ENCODE peak calls at places on chromosomes 12 and 14, in five cellular contexts. K is GM13977, Q is NCI-H748 treated with DMSO at 0.1 percent for 48 hours, M is BJ, P is HEK293T. I is an unnamed sample.

GRCh38 chr12:52300796-52301691 is 9.7 kb upstream of the KRT81 start:
- DNase-seq in K (no peak), Q (no peak), M (no peak), P (no peak), I (no peak)

GRCh38 chr14:61184117-61184516 is 97.0 kb downstream of the TMEM30B start:
- DNase-seq in K (no peak), Q (no peak), M (peak; percentile 87), P (no peak), I (no peak)

GRCh38 chr12:4268549-4269181 is 4.9 kb upstream of the CCND2 start:
- DNase-seq in K (no peak), Q (no peak), M (no peak), P (no peak), I (no peak)

GRCh38 chr12:93279849-93280412 is 97.8 kb upstream of the NUDT4 start:
- DNase-seq in K (no peak), Q (no peak), M (no peak), P (no peak), I (no peak)

GRCh38 chr14:90676859-90677258 is 139.4 kb downstream of the TTC7B start:
- DNase-seq in K (no peak), Q (no peak), M (no peak), P (no peak), I (no peak)

GRCh38 chr12:52236386-52237050 is 3.5 kb downstream of the KRT7 start:
- DNase-seq in K (no peak), Q (no peak), M (no peak), P (no peak), I (no peak)

GRCh38 chr14:24179961-24180726 is 8.3 kb downstream of the REC8 start:
- DNase-seq in K (no peak), Q (no peak), M (peak; percentile 84), P (no peak), I (no peak)

GRCh38 chr12:76866726-76867125 is 12.1 kb downstream of the CSRP2 start:
- DNase-seq in K (no peak), Q (no peak), M (peak; percentile 68), P (no peak), I (peak; percentile 69)

GRCh38 chr12:46608431-46609280 is 217.1 kb downstream of the SLC38A4 start:
- DNase-seq in K (no peak), Q (no peak), M (peak; percentile 84), P (no peak), I (no peak)

GRCh38 chr12:106600503-106600902 is 17.7 kb downstream of the RFX4 start:
- DNase-seq in K (no peak), Q (no peak), M (no peak), P (no peak), I (no peak)

GRCh38 chr12:80892597-80893445 is 44.9 kb downstream of the LIN7A start:
- DNase-seq in K (peak; percentile 18), Q (no peak), M (peak; percentile 36), P (no peak), I (no peak)

GRCh38 chr14:50123062-50123461 is 6.7 kb upstream of the VCPKMT start:
- DNase-seq in K (no peak), Q (no peak), M (no peak), P (no peak), I (peak; percentile 81)

GRCh38 chr12:8698830-8699330 is 1.1 kb downstream of the RIMKLB start:
- DNase-seq in K (no peak), Q (no peak), M (no peak), P (no peak), I (no peak)

GRCh38 chr14:45531022-45531421 is 278.0 kb upstream of the MIS18BP1 start:
- DNase-seq in K (no peak), Q (no peak), M (no peak), P (no peak), I (no peak)

GRCh38 chr12:45303955-45304354 is 88.1 kb downstream of the ANO6 start:
- DNase-seq in K (no peak), Q (no peak), M (no peak), P (no peak), I (no peak)

GRCh38 chr12:131091413-131091975 is 137.8 kb downstream of the ADGRD1 start:
- DNase-seq in K (peak; percentile 78), Q (no peak), M (no peak), P (no peak), I (no peak)

GRCh38 chr14:65184032-65184764 is 81.9 kb upstream of the MAX start:
- DNase-seq in K (no peak), Q (no peak), M (no peak), P (no peak), I (no peak)

GRCh38 chr14:94681300-94682060 is 69.3 kb downstream of the SERPINA3 start:
- DNase-seq in K (no peak), Q (no peak), M (no peak), P (peak; percentile 71), I (no peak)

GRCh38 chr12:48813464-48814312 is 4.6 kb upstream of the CACNB3 start:
- DNase-seq in K (no peak), Q (no peak), M (no peak), P (no peak), I (no peak)

GRCh38 chr14:58749066-58749669 is 111.4 kb downstream of the DACT1 start:
- DNase-seq in K (peak; percentile 48), Q (no peak), M (peak; percentile 79), P (peak; percentile 49), I (no peak)

GRCh38 chr12:105696-106095 is 39.1 kb downstream of the IQSEC3 start:
- DNase-seq in K (no peak), Q (no peak), M (no peak), P (no peak), I (no peak)

GRCh38 chr14:68397827-68398226 is 395.0 kb downstream of the ZFP36L1 start:
- DNase-seq in K (no peak), Q (no peak), M (peak; percentile 73), P (no peak), I (no peak)

GRCh38 chr14:22332671-22333407 is 256.2 kb downstream of the DAD1 start:
- DNase-seq in K (no peak), Q (no peak), M (no peak), P (no peak), I (peak; percentile 9)

GRCh38 chr14:81302613-81303012 is 81.9 kb upstream of the GTF2A1 start:
- DNase-seq in K (no peak), Q (peak; percentile 99), M (no peak), P (peak; percentile 34), I (no peak)

GRCh38 chr14:104975481-104976197 is 2.5 kb downstream of the AHNAK2 start:
- DNase-seq in K (peak; percentile 56), Q (no peak), M (no peak), P (no peak), I (no peak)

GRCh38 chr14:102922490-102923200 is at the start of gene AMN:
- DNase-seq in K (peak; percentile 66), Q (no peak), M (no peak), P (no peak), I (no peak)

GRCh38 chr14:104604461-104605449 is at the start of gene TMEM179:
- DNase-seq in K (peak; percentile 54), Q (no peak), M (no peak), P (peak; percentile 89), I (peak; percentile 45)

GRCh38 chr12:32454075-32454474 is 54.7 kb downstream of the FGD4 start:
- DNase-seq in K (no peak), Q (no peak), M (no peak), P (no peak), I (no peak)

GRCh38 chr12:1220127-1221092 is 229.4 kb downstream of the ERC1 start:
- DNase-seq in K (no peak), Q (peak; percentile 81), M (no peak), P (no peak), I (no peak)

GRCh38 chr14:59739794-59740193 is 130.8 kb downstream of the RTN1 start:
- DNase-seq in K (no peak), Q (no peak), M (no peak), P (no peak), I (no peak)

GRCh38 chr12:52587563-52587962 is 13.7 kb downstream of the KRT72 start:
- DNase-seq in K (no peak), Q (no peak), M (no peak), P (no peak), I (no peak)

GRCh38 chr14:105290598-105291356 is 10.0 kb downstream of the BRF1 start:
- DNase-seq in K (no peak), Q (no peak), M (no peak), P (no peak), I (no peak)

GRCh38 chr14:103543721-103544626 is 15.0 kb downstream of the TRMT61A start:
- DNase-seq in K (no peak), Q (no peak), M (no peak), P (no peak), I (peak; percentile 38)

GRCh38 chr14:68306265-68306933 is 486.5 kb downstream of the ZFP36L1 start:
- DNase-seq in K (peak; percentile 34), Q (no peak), M (no peak), P (no peak), I (no peak)

GRCh38 chr12:79514730-79515525 is 175.8 kb downstream of the PAWR start:
- DNase-seq in K (no peak), Q (no peak), M (no peak), P (no peak), I (no peak)